ENCODE peak calls at places on chromosome 22, in five cellular contexts. K is CD8-positive, alpha-beta memory T cell; N is thoracic aorta; F is NCI-H748 treated with DMSO at 0.1 percent for 48 hours; D is pancreas. L is an unnamed sample.

GRCh38 chr22:44497218-44497903 is 672 bp downstream of the RTL6 start:
- DNase-seq in K (no peak), N (no peak), F (no peak), D (peak; percentile 60), L (no peak)

GRCh38 chr22:30425616-30426394 is at the start of gene MTFP1:
- DNase-seq in K (peak; percentile 55), N (no peak), F (no peak), D (peak; percentile 68), L (peak; percentile 73)

GRCh38 chr22:19862616-19863246 is 8.1 kb upstream of the GNB1L start:
- DNase-seq in K (no peak), N (no peak), F (no peak), D (no peak), L (no peak)

GRCh38 chr22:42885446-42885845 is 28.4 kb upstream of the ARFGAP3 start:
- DNase-seq in K (no peak), N (no peak), F (no peak), D (peak; percentile 66), L (no peak)

GRCh38 chr22:21611210-21611977 is 18.4 kb downstream of the YDJC start:
- DNase-seq in K (no peak), N (no peak), F (no peak), D (no peak), L (no peak)

GRCh38 chr22:31223786-31224191 is 11.7 kb downstream of the LIMK2 start:
- DNase-seq in K (no peak), N (no peak), F (no peak), D (no peak), L (no peak)

GRCh38 chr22:36332623-36333331 is 55.0 kb downstream of the MYH9 start:
- DNase-seq in K (peak; percentile 60), N (no peak), F (no peak), D (no peak), L (no peak)

GRCh38 chr22:45210577-45211431 is 29.9 kb downstream of the KIAA0930 start:
- DNase-seq in K (no peak), N (no peak), F (no peak), D (peak; percentile 16), L (no peak)

GRCh38 chr22:17707526-17707925 is 66.7 kb downstream of the BID start:
- DNase-seq in K (no peak), N (no peak), F (no peak), D (no peak), L (no peak)

GRCh38 chr22:30159561-30160353 is 79.5 kb downstream of the HORMAD2 start:
- DNase-seq in K (no peak), N (no peak), F (no peak), D (no peak), L (no peak)

GRCh38 chr22:28103596-28103995 is 184.5 kb upstream of the PITPNB start:
- DNase-seq in K (no peak), N (no peak), F (no peak), D (no peak), L (no peak)

GRCh38 chr22:25050566-25050965 is 98.0 kb downstream of the KIAA1671 start:
- DNase-seq in K (no peak), N (no peak), F (no peak), D (no peak), L (no peak)

GRCh38 chr22:38325575-38325974 is 8.3 kb upstream of the CSNK1E start:
- DNase-seq in K (no peak), N (no peak), F (no peak), D (no peak), L (no peak)

GRCh38 chr22:22753526-22754267 is 109.3 kb downstream of the GGTLC2 start:
- DNase-seq in K (peak; percentile 72), N (no peak), F (peak; percentile 25), D (peak; percentile 63), L (no peak)

GRCh38 chr22:39284983-39285382 is 34.4 kb downstream of the RPL3 start:
- DNase-seq in K (no peak), N (no peak), F (no peak), D (no peak), L (no peak)

L was measured in ascending aorta.